ENCODE peak calls at places on chromosomes 5 and 9, in eight cellular contexts. F is foreskin keratinocyte, B is choroid plexus epithelial cell, O is IMR-90, M is right atrium auricular region, D is GM20000, G is stomach, C is mammary epithelial cell. V is an unnamed sample.

GRCh38 chr5:156329197-156329611 is 2.2 kb downstream of the SGCD start:
- DNase-seq in F (no peak), B (no peak), O (no peak), M (no peak), D (no peak), G (no peak), C (no peak), V (no peak)

GRCh38 chr5:95822038-95822407 is 503 bp downstream of the GLRX start:
- DNase-seq in F (no peak), B (peak; percentile 48), O (peak; percentile 25), M (no peak), D (peak; percentile 44), G (peak; percentile 60), C (peak; percentile 19), V (no peak)

GRCh38 chr5:43207601-43208000 is 15.6 kb downstream of the NIM1K start:
- DNase-seq in F (peak; percentile 19), B (peak; percentile 38), O (peak; percentile 77), M (no peak), D (no peak), G (no peak), C (no peak), V (no peak)

GRCh38 chr9:120989065-120989464 is 61.0 kb downstream of the C5 start:
- DNase-seq in F (no peak), B (no peak), O (no peak), M (no peak), D (no peak), G (no peak), C (no peak), V (no peak)

GRCh38 chr5:56175465-56175864 is 57.7 kb downstream of the ANKRD55 start:
- DNase-seq in F (peak; percentile 61), B (peak; percentile 84), O (peak; percentile 84), M (peak; percentile 73), D (no peak), G (no peak), C (peak; percentile 57), V (no peak)

GRCh38 chr5:12023614-12024241 is 119.5 kb upstream of the CTNND2 start:
- DNase-seq in F (peak; percentile 32), B (peak; percentile 62), O (peak; percentile 27), M (no peak), D (peak; percentile 9), G (no peak), C (peak; percentile 18), V (no peak)

GRCh38 chr5:84301535-84301934 is 83.1 kb downstream of the EDIL3 start:
- DNase-seq in F (no peak), B (peak; percentile 41), O (peak; percentile 56), M (no peak), D (no peak), G (no peak), C (no peak), V (no peak)

GRCh38 chr9:108512426-108513173 is 343.2 kb downstream of the ACTL7B start:
- DNase-seq in F (no peak), B (peak; percentile 23), O (peak; percentile 31), M (no peak), D (no peak), G (no peak), C (no peak), V (no peak)

GRCh38 chr5:166014256-166014655 is 2277.2 kb upstream of the WWC1 start:
- DNase-seq in F (peak; percentile 78), B (no peak), O (no peak), M (no peak), D (no peak), G (no peak), C (no peak), V (no peak)

GRCh38 chr5:8136271-8136670 is 267.3 kb downstream of the MTRR start:
- DNase-seq in F (no peak), B (no peak), O (no peak), M (no peak), D (no peak), G (no peak), C (no peak), V (no peak)

GRCh38 chr9:89362647-89363310 is 44.5 kb downstream of the SECISBP2 start:
- DNase-seq in F (no peak), B (no peak), O (no peak), M (no peak), D (no peak), G (no peak), C (no peak), V (no peak)

GRCh38 chr9:92324889-92325268 is 271 bp downstream of the NOL8 start:
- DNase-seq in F (no peak), B (no peak), O (no peak), M (no peak), D (no peak), G (no peak), C (no peak), V (peak; percentile 29)

GRCh38 chr9:92325269-92325990 is at the start of the genes CENPP and NOL8:
- DNase-seq in F (peak; percentile 94), B (peak; percentile 92), O (peak; percentile 86), M (peak; percentile 91), D (peak; percentile 91), G (peak; percentile 82), C (peak; percentile 91), V (peak; percentile 54)

GRCh38 chr9:92325991-92326500 is 293 bp downstream of the CENPP start:
- DNase-seq in F (peak; percentile 24), B (no peak), O (peak; percentile 2), M (no peak), D (peak; percentile 27), G (no peak), C (no peak), V (no peak)

GRCh38 chr9:92327283-92327850 is 1.6 kb downstream of the CENPP start:
- DNase-seq in F (peak; percentile 83), B (no peak), O (no peak), M (no peak), D (no peak), G (no peak), C (peak; percentile 61), V (no peak)

GRCh38 chr9:92328225-92328624 is 2.5 kb downstream of the CENPP start:
- DNase-seq in F (peak; percentile 34), B (peak; percentile 89), O (peak; percentile 78), M (no peak), D (peak; percentile 20), G (no peak), C (peak; percentile 31), V (no peak)
- TF ChIP-seq CTCF in F (peak; percentile 68), B (peak; percentile 65), O (peak; percentile 62), M (no peak), D (no peak), G (no peak), C (peak; percentile 46), V (no peak)

GRCh38 chr9:134532084-134532483 is 109.5 kb upstream of the COL5A1 start:
- DNase-seq in F (no peak), B (no peak), O (no peak), M (no peak), D (no peak), G (no peak), C (no peak), V (no peak)

GRCh38 chr9:134536101-134536900 is 105.3 kb upstream of the COL5A1 start:
- DNase-seq in F (peak; percentile 35), B (peak; percentile 88), O (peak; percentile 87), M (no peak), D (no peak), G (no peak), C (peak; percentile 14), V (no peak)

GRCh38 chr9:134534661-134535080 is 106.9 kb upstream of the COL5A1 start:
- DNase-seq in F (no peak), B (peak; percentile 73), O (peak; percentile 88), M (no peak), D (no peak), G (no peak), C (no peak), V (no peak)

GRCh38 chr9:134535171-134535570 is 106.4 kb upstream of the COL5A1 start:
- DNase-seq in F (no peak), B (no peak), O (no peak), M (no peak), D (no peak), G (no peak), C (no peak), V (no peak)

DNA sequence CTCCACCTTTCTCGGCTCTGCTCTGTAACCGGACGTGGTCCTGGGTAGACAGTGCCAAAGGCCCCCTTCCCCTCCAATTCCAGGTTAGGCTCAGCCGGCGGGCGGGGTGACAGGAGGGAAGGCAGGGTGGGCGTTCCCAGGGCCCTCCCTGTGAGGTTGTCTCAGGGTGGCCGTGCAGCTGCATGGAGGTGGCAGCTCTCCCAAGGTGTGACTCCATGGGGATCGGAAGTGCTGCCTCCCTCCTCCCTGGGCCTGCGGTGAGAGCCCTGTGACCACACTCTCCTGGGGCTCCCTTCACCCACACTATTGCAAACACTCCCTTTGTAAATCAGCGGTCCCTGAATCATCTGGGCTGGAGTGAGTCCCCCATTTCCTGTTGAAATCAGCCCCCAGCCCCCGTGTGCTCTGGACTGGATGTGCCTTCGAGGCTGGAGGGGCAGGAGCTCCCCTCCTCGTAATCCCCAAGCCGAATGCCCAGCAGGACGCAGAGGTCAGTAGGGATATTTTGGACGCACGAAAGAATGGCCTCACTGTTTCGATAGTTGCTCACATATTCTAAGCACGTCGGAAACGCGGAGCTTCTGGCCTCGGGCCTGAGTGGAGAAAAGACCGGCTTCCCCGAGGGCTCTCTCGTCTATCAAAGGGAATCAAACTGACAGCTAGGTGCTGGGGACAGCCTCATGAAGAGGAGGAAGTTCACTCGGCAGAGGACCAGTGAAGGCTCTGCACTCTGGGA is 107.6 kb upstream of the COL5A1 start:
- DNase-seq in F (no peak), B (peak; percentile 49), O (peak; percentile 25), M (no peak), D (no peak), G (no peak), C (no peak), V (no peak)
- TF ChIP-seq CTCF in F (no peak), B (no peak), O (no peak), M (no peak), D (no peak), G (no peak), C (no peak), V (no peak)

GRCh38 chr5:15459200-15459599 is 40.8 kb upstream of the FBXL7 start:
- DNase-seq in F (no peak), B (no peak), O (no peak), M (no peak), D (no peak), G (no peak), C (no peak), V (no peak)

DNA sequence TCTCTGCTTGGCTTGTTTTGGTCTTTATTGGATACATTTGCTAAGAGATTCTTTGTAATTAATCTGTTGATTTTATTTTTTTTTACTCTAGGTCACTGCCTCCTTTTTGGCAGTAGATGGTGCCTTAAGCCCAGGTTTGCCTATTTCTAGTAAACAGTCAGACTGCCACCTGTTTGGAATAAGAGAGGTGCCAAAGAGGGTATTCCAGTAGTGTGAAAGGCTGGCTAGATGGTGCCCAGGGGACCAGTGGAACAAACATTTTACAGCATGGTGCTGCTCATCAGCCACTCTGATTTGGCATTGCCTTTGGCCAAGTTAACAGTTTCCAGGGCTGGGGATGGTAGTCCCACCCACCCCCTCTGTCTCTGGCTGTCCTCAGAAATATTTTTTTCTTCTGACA is 36.7 kb upstream of the FBXL7 start:
- DNase-seq in F (peak; percentile 15), B (peak; percentile 63), O (peak; percentile 33), M (no peak), D (no peak), G (no peak), C (no peak), V (no peak)
- TF ChIP-seq CTCF in F (peak; percentile 65), B (peak; percentile 68), O (peak; percentile 72), M (no peak), D (no peak), G (no peak), C (no peak), V (no peak)

DNA sequence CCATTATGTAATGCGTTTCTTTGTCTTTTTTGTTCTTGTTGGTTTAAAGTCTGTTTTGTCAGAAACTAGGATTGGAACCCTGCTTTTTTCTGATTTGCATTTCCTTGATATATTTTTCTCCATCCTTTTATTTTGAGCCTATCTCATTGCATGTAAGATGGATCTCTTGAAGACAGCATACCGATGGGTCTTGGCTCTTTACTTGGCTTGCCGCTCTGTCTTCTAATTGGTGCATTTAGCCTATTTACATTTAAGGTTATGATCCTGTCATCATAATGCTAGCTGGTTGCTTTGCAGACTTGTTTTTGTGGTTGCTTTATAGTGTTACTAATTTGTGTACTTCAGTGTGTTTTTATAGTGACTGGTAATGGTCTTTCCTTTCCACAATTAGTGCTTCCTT is 13.3 kb upstream of the CDKN2B start:
- DNase-seq in F (no peak), B (no peak), O (no peak), M (no peak), D (no peak), G (no peak), C (no peak), V (no peak)
- TF ChIP-seq CTCF in F (no peak), B (no peak), O (no peak), M (no peak), D (no peak), G (no peak), C (no peak), V (no peak)